ENCODE peak calls at places on chromosomes 3 and 15, in seven cellular contexts. One of them, this sample, is unnamed. For H3K36me3, the result is how much of the 10 kb centered on the place peaks cover.

GRCh38 chr3:114707225-114707860 is 413.5 kb downstream of the TIGIT start:
- DNase-seq in right lobe of liver: no peak
- DNase-seq in SJSA1: no peak
- DNase-seq in tibial artery: no peak
- DNase-seq in effector memory CD4-positive, alpha-beta T cell: no peak
- DNase-seq in mammary epithelial cell: peak
- DNase-seq in colonic mucosa: no peak
- DNase-seq in this sample: no peak

GRCh38 chr3:101259485-101260341 is 60.7 kb downstream of the IMPG2 start:
- DNase-seq in right lobe of liver: no peak
- DNase-seq in SJSA1: no peak
- DNase-seq in tibial artery: no peak
- DNase-seq in effector memory CD4-positive, alpha-beta T cell: no peak
- DNase-seq in mammary epithelial cell: no peak
- DNase-seq in colonic mucosa: peak
- DNase-seq in this sample: no peak

GRCh38 chr3:12227833-12228232 is 61.0 kb upstream of the PPARG start:
- DNase-seq in right lobe of liver: no peak
- DNase-seq in SJSA1: peak
- DNase-seq in tibial artery: no peak
- DNase-seq in effector memory CD4-positive, alpha-beta T cell: no peak
- DNase-seq in mammary epithelial cell: peak
- DNase-seq in colonic mucosa: no peak
- DNase-seq in this sample: no peak

GRCh38 chr3:190863119-190863465 is 598 bp upstream of the GMNC start:
- DNase-seq in right lobe of liver: no peak
- DNase-seq in SJSA1: peak
- DNase-seq in tibial artery: no peak
- DNase-seq in effector memory CD4-positive, alpha-beta T cell: no peak
- DNase-seq in mammary epithelial cell: no peak
- DNase-seq in colonic mucosa: no peak
- DNase-seq in this sample: no peak

GRCh38 chr3:11853450-11853849 is 6.8 kb upstream of the TAMM41 start:
- DNase-seq in right lobe of liver: no peak
- DNase-seq in SJSA1: no peak
- DNase-seq in tibial artery: no peak
- DNase-seq in effector memory CD4-positive, alpha-beta T cell: no peak
- DNase-seq in mammary epithelial cell: no peak
- DNase-seq in colonic mucosa: no peak
- DNase-seq in this sample: no peak

GRCh38 chr3:114418724-114419543 is 125.1 kb downstream of the TIGIT start:
- DNase-seq in right lobe of liver: no peak
- DNase-seq in SJSA1: peak
- DNase-seq in tibial artery: no peak
- DNase-seq in effector memory CD4-positive, alpha-beta T cell: peak
- DNase-seq in mammary epithelial cell: peak
- DNase-seq in colonic mucosa: no peak
- DNase-seq in this sample: no peak

GRCh38 chr3:62601238-62601856 is 228.0 kb upstream of the FEZF2 start:
- DNase-seq in right lobe of liver: no peak
- DNase-seq in SJSA1: no peak
- DNase-seq in tibial artery: no peak
- DNase-seq in effector memory CD4-positive, alpha-beta T cell: no peak
- DNase-seq in mammary epithelial cell: peak
- DNase-seq in colonic mucosa: no peak
- DNase-seq in this sample: no peak

GRCh38 chr15:36325206-36325605 is 254.2 kb upstream of the CDIN1 start:
- DNase-seq in right lobe of liver: no peak
- DNase-seq in SJSA1: no peak
- DNase-seq in tibial artery: no peak
- DNase-seq in effector memory CD4-positive, alpha-beta T cell: no peak
- DNase-seq in mammary epithelial cell: no peak
- DNase-seq in colonic mucosa: no peak
- DNase-seq in this sample: no peak

GRCh38 chr15:101348643-101349496 is 53.8 kb upstream of the SNRPA1 start:
- DNase-seq in right lobe of liver: no peak
- DNase-seq in SJSA1: no peak
- DNase-seq in tibial artery: no peak
- DNase-seq in effector memory CD4-positive, alpha-beta T cell: no peak
- DNase-seq in mammary epithelial cell: peak
- DNase-seq in colonic mucosa: peak
- DNase-seq in this sample: peak

GRCh38 chr15:101351736-101352135 is 56.7 kb upstream of the SNRPA1 start:
- DNase-seq in right lobe of liver: no peak
- DNase-seq in SJSA1: no peak
- DNase-seq in tibial artery: no peak
- DNase-seq in effector memory CD4-positive, alpha-beta T cell: no peak
- DNase-seq in mammary epithelial cell: no peak
- DNase-seq in colonic mucosa: no peak
- DNase-seq in this sample: no peak

GRCh38 chr15:101348015-101348414 is 53.0 kb upstream of the SNRPA1 start:
- DNase-seq in right lobe of liver: no peak
- DNase-seq in SJSA1: no peak
- DNase-seq in tibial artery: no peak
- DNase-seq in effector memory CD4-positive, alpha-beta T cell: no peak
- DNase-seq in mammary epithelial cell: no peak
- DNase-seq in colonic mucosa: no peak
- DNase-seq in this sample: no peak

GRCh38 chr15:101347454-101347853 is 52.4 kb upstream of the SNRPA1 start:
- DNase-seq in right lobe of liver: no peak
- DNase-seq in SJSA1: no peak
- DNase-seq in tibial artery: no peak
- DNase-seq in effector memory CD4-positive, alpha-beta T cell: no peak
- DNase-seq in mammary epithelial cell: no peak
- DNase-seq in colonic mucosa: no peak
- DNase-seq in this sample: no peak

GRCh38 chr15:101349497-101349951 is 54.5 kb upstream of the SNRPA1 start:
- DNase-seq in right lobe of liver: no peak
- DNase-seq in SJSA1: no peak
- DNase-seq in tibial artery: no peak
- DNase-seq in effector memory CD4-positive, alpha-beta T cell: no peak
- DNase-seq in mammary epithelial cell: peak
- DNase-seq in colonic mucosa: no peak
- DNase-seq in this sample: no peak
- H3K27ac ChIP-seq in right lobe of liver: no peak
- H3K27ac ChIP-seq in SJSA1: no peak
- H3K27ac ChIP-seq in tibial artery: no peak
- H3K27ac ChIP-seq in effector memory CD4-positive, alpha-beta T cell: no peak
- H3K27ac ChIP-seq in mammary epithelial cell: no peak
- H3K27ac ChIP-seq in colonic mucosa: no peak
- H3K27ac ChIP-seq in this sample: no peak

GRCh38 chr3:133588784-133589465 is 15.4 kb downstream of the CDV3 start:
- DNase-seq in right lobe of liver: no peak
- DNase-seq in SJSA1: no peak
- DNase-seq in tibial artery: no peak
- DNase-seq in effector memory CD4-positive, alpha-beta T cell: no peak
- DNase-seq in mammary epithelial cell: no peak
- DNase-seq in colonic mucosa: no peak
- DNase-seq in this sample: no peak
- H3K36me3 ChIP-seq in right lobe of liver: under half
- H3K36me3 ChIP-seq in SJSA1: half or more
- H3K36me3 ChIP-seq in tibial artery: half or more
- H3K36me3 ChIP-seq in effector memory CD4-positive, alpha-beta T cell: half or more
- H3K36me3 ChIP-seq in mammary epithelial cell: under half
- H3K36me3 ChIP-seq in colonic mucosa: under half
- H3K36me3 ChIP-seq in this sample: under half

GRCh38 chr15:92719024-92719423 is 63.4 kb upstream of the FAM174B start:
- DNase-seq in right lobe of liver: no peak
- DNase-seq in SJSA1: no peak
- DNase-seq in tibial artery: no peak
- DNase-seq in effector memory CD4-positive, alpha-beta T cell: no peak
- DNase-seq in mammary epithelial cell: no peak
- DNase-seq in colonic mucosa: no peak
- DNase-seq in this sample: no peak

GRCh38 chr15:92714457-92715401 is 59.2 kb upstream of the FAM174B start:
- DNase-seq in right lobe of liver: peak
- DNase-seq in SJSA1: peak
- DNase-seq in tibial artery: peak
- DNase-seq in effector memory CD4-positive, alpha-beta T cell: peak
- DNase-seq in mammary epithelial cell: peak
- DNase-seq in colonic mucosa: peak
- DNase-seq in this sample: peak

GRCh38 chr15:92715753-92716152 is 60.2 kb upstream of the FAM174B start:
- DNase-seq in right lobe of liver: no peak
- DNase-seq in SJSA1: no peak
- DNase-seq in tibial artery: no peak
- DNase-seq in effector memory CD4-positive, alpha-beta T cell: no peak
- DNase-seq in mammary epithelial cell: no peak
- DNase-seq in colonic mucosa: no peak
- DNase-seq in this sample: no peak

GRCh38 chr15:92711457-92711831 is 55.9 kb upstream of the FAM174B start:
- DNase-seq in right lobe of liver: no peak
- DNase-seq in SJSA1: no peak
- DNase-seq in tibial artery: no peak
- DNase-seq in effector memory CD4-positive, alpha-beta T cell: no peak
- DNase-seq in mammary epithelial cell: no peak
- DNase-seq in colonic mucosa: no peak
- DNase-seq in this sample: no peak

DNA sequence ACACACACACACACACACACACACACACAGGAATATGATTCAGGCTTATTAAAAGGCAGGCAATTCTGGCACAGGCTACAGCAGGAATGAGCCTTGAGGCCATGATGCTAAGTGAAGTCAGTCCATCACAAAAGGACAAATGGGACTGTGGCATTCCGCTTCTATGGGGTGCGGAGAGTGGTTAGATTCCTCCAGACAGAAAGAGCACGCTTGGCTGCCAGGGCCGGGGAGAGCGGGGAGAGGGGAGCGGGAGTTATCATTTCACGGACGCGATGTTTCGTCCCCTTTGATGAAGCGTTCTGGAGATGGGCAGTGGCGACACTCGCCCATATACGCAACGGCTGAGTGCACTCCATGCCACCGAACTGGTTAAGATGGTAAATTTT is 58.5 kb upstream of the FAM174B start:
- DNase-seq in right lobe of liver: no peak
- DNase-seq in SJSA1: no peak
- DNase-seq in tibial artery: no peak
- DNase-seq in effector memory CD4-positive, alpha-beta T cell: no peak
- DNase-seq in mammary epithelial cell: peak
- DNase-seq in colonic mucosa: no peak
- DNase-seq in this sample: no peak
- H3K27ac ChIP-seq in right lobe of liver: peak
- H3K27ac ChIP-seq in SJSA1: no peak
- H3K27ac ChIP-seq in tibial artery: peak
- H3K27ac ChIP-seq in effector memory CD4-positive, alpha-beta T cell: no peak
- H3K27ac ChIP-seq in mammary epithelial cell: no peak
- H3K27ac ChIP-seq in colonic mucosa: peak
- H3K27ac ChIP-seq in this sample: no peak

DNA sequence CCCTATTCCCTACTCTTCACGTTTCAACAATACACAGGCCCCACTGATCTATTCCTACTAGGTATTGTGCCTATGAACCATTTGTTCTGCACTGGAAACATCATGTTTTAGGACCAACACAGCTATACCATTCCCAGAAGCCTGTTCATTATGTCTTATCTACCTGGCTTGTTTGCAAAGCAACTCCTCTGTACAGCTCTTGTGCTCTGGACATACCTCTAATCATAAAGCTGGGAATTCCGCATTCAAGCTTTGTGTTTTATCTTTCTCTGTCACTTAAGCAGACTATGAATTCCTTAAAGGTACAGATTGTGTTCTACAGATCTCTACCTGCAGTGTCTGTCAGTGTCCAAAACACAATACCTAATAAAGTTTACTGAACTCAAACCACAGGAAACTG is 87.5 kb upstream of the CSPG5 start:
- DNase-seq in right lobe of liver: no peak
- DNase-seq in SJSA1: no peak
- DNase-seq in tibial artery: no peak
- DNase-seq in effector memory CD4-positive, alpha-beta T cell: no peak
- DNase-seq in mammary epithelial cell: no peak
- DNase-seq in colonic mucosa: no peak
- DNase-seq in this sample: no peak
- H3K36me3 ChIP-seq in right lobe of liver: under half
- H3K36me3 ChIP-seq in SJSA1: under half
- H3K36me3 ChIP-seq in tibial artery: under half
- H3K36me3 ChIP-seq in effector memory CD4-positive, alpha-beta T cell: under half
- H3K36me3 ChIP-seq in mammary epithelial cell: under half
- H3K36me3 ChIP-seq in colonic mucosa: under half
- H3K36me3 ChIP-seq in this sample: under half

DNA sequence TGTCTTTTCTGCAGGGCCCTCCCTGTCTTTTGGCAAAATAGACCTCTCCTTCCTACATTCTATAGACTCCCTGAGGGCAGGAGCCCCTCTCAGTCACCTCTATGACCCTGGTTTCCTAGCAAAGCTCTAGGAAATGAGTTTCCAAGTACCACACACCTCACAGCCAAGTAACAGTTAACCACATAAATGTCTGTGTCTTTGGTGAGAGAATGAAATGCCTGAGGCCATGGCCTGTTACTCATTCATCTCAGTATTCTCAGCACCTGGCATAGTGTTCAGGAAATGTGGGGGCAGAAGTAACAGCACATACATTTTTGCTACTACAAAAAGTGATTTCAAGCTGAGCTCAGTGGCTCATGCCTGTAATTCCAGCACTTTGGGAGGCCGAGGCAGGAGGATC is 21.0 kb downstream of the RFT1 start:
- DNase-seq in right lobe of liver: no peak
- DNase-seq in SJSA1: no peak
- DNase-seq in tibial artery: no peak
- DNase-seq in effector memory CD4-positive, alpha-beta T cell: no peak
- DNase-seq in mammary epithelial cell: peak
- DNase-seq in colonic mucosa: no peak
- DNase-seq in this sample: no peak
- H3K27ac ChIP-seq in right lobe of liver: no peak
- H3K27ac ChIP-seq in SJSA1: no peak
- H3K27ac ChIP-seq in tibial artery: no peak
- H3K27ac ChIP-seq in effector memory CD4-positive, alpha-beta T cell: no peak
- H3K27ac ChIP-seq in mammary epithelial cell: no peak
- H3K27ac ChIP-seq in colonic mucosa: no peak
- H3K27ac ChIP-seq in this sample: no peak

GRCh38 chr15:67077641-67078215 is 12.3 kb downstream of the SMAD3 start:
- DNase-seq in right lobe of liver: no peak
- DNase-seq in SJSA1: no peak
- DNase-seq in tibial artery: no peak
- DNase-seq in effector memory CD4-positive, alpha-beta T cell: no peak
- DNase-seq in mammary epithelial cell: no peak
- DNase-seq in colonic mucosa: peak
- DNase-seq in this sample: no peak
- H3K36me3 ChIP-seq in right lobe of liver: under half
- H3K36me3 ChIP-seq in SJSA1: under half
- H3K36me3 ChIP-seq in tibial artery: under half
- H3K36me3 ChIP-seq in effector memory CD4-positive, alpha-beta T cell: under half
- H3K36me3 ChIP-seq in mammary epithelial cell: under half
- H3K36me3 ChIP-seq in colonic mucosa: under half
- H3K36me3 ChIP-seq in this sample: under half

GRCh38 chr3:186012137-186012536 is 74.3 kb upstream of the TRA2B start:
- DNase-seq in right lobe of liver: no peak
- DNase-seq in SJSA1: no peak
- DNase-seq in tibial artery: no peak
- DNase-seq in effector memory CD4-positive, alpha-beta T cell: no peak
- DNase-seq in mammary epithelial cell: no peak
- DNase-seq in colonic mucosa: no peak
- DNase-seq in this sample: no peak

GRCh38 chr3:186014866-186015265 is 77.1 kb upstream of the TRA2B start:
- DNase-seq in right lobe of liver: no peak
- DNase-seq in SJSA1: no peak
- DNase-seq in tibial artery: no peak
- DNase-seq in effector memory CD4-positive, alpha-beta T cell: no peak
- DNase-seq in mammary epithelial cell: no peak
- DNase-seq in colonic mucosa: no peak
- DNase-seq in this sample: no peak

GRCh38 chr3:186013312-186013711 is 75.5 kb upstream of the TRA2B start:
- DNase-seq in right lobe of liver: no peak
- DNase-seq in SJSA1: no peak
- DNase-seq in tibial artery: no peak
- DNase-seq in effector memory CD4-positive, alpha-beta T cell: no peak
- DNase-seq in mammary epithelial cell: no peak
- DNase-seq in colonic mucosa: no peak
- DNase-seq in this sample: no peak
- H3K27ac ChIP-seq in right lobe of liver: no peak
- H3K27ac ChIP-seq in SJSA1: no peak
- H3K27ac ChIP-seq in tibial artery: no peak
- H3K27ac ChIP-seq in effector memory CD4-positive, alpha-beta T cell: no peak
- H3K27ac ChIP-seq in mammary epithelial cell: no peak
- H3K27ac ChIP-seq in colonic mucosa: no peak
- H3K27ac ChIP-seq in this sample: no peak